ENCODE peak calls at places on chromosome 11, in nine cellular contexts. S is fibroblast of the aortic adventitia, I is nephron progenitor cell, H is prostate gland, U is tibial artery, P is suprapubic skin, J is body of pancreas, B is ovary, A is osteoblast. Z is an unnamed sample.

GRCh38 chr11:106327134-106327533 is 249.7 kb downstream of the AASDHPPT start:
- DNase-seq in S (no peak), I (no peak), H (no peak), U (no peak), P (no peak), J (no peak), B (no peak), A (no peak), Z (no peak)

GRCh38 chr11:17991799-17992433 is 20.9 kb downstream of the SERGEF start:
- DNase-seq in S (peak), I (peak), H (no peak), U (no peak), P (no peak), J (peak), B (no peak), A (no peak), Z (peak)

GRCh38 chr11:100849914-100850235 is 162.8 kb downstream of the ARHGAP42 start:
- DNase-seq in S (peak), I (no peak), H (no peak), U (no peak), P (no peak), J (no peak), B (no peak), A (no peak), Z (no peak)

GRCh38 chr11:45021692-45022130 is 71.0 kb upstream of the TP53I11 start:
- DNase-seq in S (peak), I (peak), H (no peak), U (peak), P (peak), J (peak), B (peak), A (peak), Z (peak)

GRCh38 chr11:78605296-78605695 is 30.6 kb upstream of the NARS2 start:
- DNase-seq in S (no peak), I (no peak), H (no peak), U (no peak), P (no peak), J (no peak), B (no peak), A (no peak), Z (no peak)

GRCh38 chr11:12235945-12236743 is 125.8 kb downstream of the MICAL2 start:
- DNase-seq in S (peak), I (no peak), H (peak), U (peak), P (no peak), J (peak), B (no peak), A (no peak), Z (no peak)

GRCh38 chr11:102220728-102221467 is 96.4 kb upstream of the BIRC3 start:
- DNase-seq in S (peak), I (no peak), H (no peak), U (no peak), P (no peak), J (no peak), B (no peak), A (peak), Z (no peak)

GRCh38 chr11:102111011-102111786 is 952 bp downstream of the YAP1 start:
- DNase-seq in S (peak), I (peak), H (peak), U (peak), P (peak), J (peak), B (peak), A (peak), Z (peak)

GRCh38 chr11:128711136-128711535 is 17.3 kb downstream of the FLI1 start:
- DNase-seq in S (peak), I (no peak), H (no peak), U (no peak), P (no peak), J (no peak), B (no peak), A (peak), Z (no peak)

GRCh38 chr11:86722041-86722440 is 49.6 kb upstream of the ME3 start:
- DNase-seq in S (peak), I (no peak), H (no peak), U (no peak), P (no peak), J (no peak), B (no peak), A (no peak), Z (no peak)

GRCh38 chr11:107691003-107691402 is 20.9 kb downstream of the SLN start:
- DNase-seq in S (peak), I (no peak), H (no peak), U (no peak), P (no peak), J (no peak), B (no peak), A (no peak), Z (no peak)

GRCh38 chr11:66259976-66260375 is 8.5 kb upstream of the RAB1B start:
- DNase-seq in S (no peak), I (no peak), H (no peak), U (no peak), P (no peak), J (no peak), B (no peak), A (no peak), Z (no peak)

GRCh38 chr11:81967242-81967641 is 766.4 kb downstream of the FAM181B start:
- DNase-seq in S (peak), I (no peak), H (no peak), U (no peak), P (no peak), J (no peak), B (no peak), A (no peak), Z (no peak)

GRCh38 chr11:57530215-57530595 is 349 bp downstream of the TIMM10 start:
- DNase-seq in S (no peak), I (no peak), H (no peak), U (no peak), P (no peak), J (no peak), B (no peak), A (no peak), Z (no peak)

GRCh38 chr11:47923667-47924066 is 56.7 kb upstream of the PTPRJ start:
- DNase-seq in S (peak), I (no peak), H (peak), U (peak), P (no peak), J (peak), B (no peak), A (peak), Z (no peak)

GRCh38 chr11:129728571-129728970 is 87.1 kb upstream of the TMEM45B start:
- DNase-seq in S (no peak), I (no peak), H (no peak), U (no peak), P (peak), J (peak), B (no peak), A (no peak), Z (no peak)

GRCh38 chr11:129724866-129725265 is 90.8 kb upstream of the TMEM45B start:
- DNase-seq in S (no peak), I (no peak), H (no peak), U (no peak), P (no peak), J (no peak), B (no peak), A (no peak), Z (no peak)

GRCh38 chr11:129723146-129723963 is 92.3 kb upstream of the TMEM45B start:
- DNase-seq in S (no peak), I (no peak), H (no peak), U (no peak), P (peak), J (no peak), B (no peak), A (no peak), Z (no peak)

GRCh38 chr11:129723964-129724291 is 91.7 kb upstream of the TMEM45B start:
- DNase-seq in S (no peak), I (no peak), H (no peak), U (no peak), P (no peak), J (no peak), B (no peak), A (no peak), Z (peak)

DNA sequence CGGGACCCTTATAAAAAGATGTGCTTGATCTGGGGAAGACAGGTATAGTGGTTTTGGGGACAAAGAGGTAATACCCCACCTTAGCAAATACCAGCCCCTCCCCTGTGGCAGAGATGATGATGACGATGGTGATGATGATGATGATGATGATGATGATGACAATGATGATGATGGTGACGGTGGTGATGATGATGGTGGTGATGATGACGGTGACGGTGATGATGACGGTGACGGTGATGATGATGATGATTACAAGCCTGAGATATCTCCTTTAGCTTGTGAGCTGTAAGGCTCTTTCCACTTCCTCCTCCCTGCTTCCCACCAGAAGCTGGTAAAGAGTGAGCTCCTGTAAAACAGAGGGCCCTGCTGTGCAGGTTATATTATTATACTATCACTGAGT is 89.5 kb upstream of the TMEM45B start:
- DNase-seq in S (no peak), I (no peak), H (no peak), U (no peak), P (peak), J (no peak), B (no peak), A (no peak), Z (no peak)
- TF ChIP-seq CTCF in S (no peak), I (no peak), H (no peak), U (no peak), P (no peak), J (no peak), B (no peak), A (no peak), Z (no peak)

DNA sequence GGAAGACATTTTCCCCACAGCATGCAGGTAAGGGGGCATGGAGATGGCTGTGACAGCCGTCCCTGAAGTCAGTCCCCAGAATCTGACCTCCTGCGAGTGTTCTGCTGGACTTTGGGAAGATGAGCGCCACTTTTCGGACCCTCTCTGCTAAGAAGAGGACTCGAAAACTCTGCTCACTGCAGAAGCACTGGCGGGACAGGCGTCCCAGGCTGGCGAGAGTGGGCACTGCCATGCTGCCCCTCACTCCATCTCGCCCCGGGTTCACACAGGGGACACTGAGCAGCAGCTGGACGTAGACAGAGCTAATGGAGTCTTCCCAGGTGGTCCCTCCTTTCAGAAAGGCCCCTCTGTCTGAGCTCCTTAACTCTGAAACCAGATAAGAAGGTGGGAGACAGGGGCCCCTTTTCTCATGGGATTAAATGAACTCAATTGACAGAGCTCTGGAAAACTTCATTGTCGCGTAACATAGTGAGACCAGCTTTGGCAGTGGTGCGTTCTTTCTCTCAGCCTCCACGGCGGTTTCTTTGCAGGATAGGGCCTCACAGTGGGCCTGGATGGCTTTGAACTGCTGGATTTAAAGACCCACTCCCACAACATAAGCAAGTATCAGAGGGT is 4.8 kb downstream of the ADAMTS8 start:
- DNase-seq in S (no peak), I (no peak), H (no peak), U (no peak), P (no peak), J (no peak), B (no peak), A (no peak), Z (no peak)
- TF ChIP-seq CTCF in S (no peak), I (no peak), H (no peak), U (no peak), P (no peak), J (no peak), B (no peak), A (no peak), Z (no peak)

GRCh38 chr11:36155770-36156485 is 133.3 kb downstream of the COMMD9 start:
- DNase-seq in S (peak), I (no peak), H (no peak), U (no peak), P (no peak), J (no peak), B (no peak), A (peak), Z (no peak)

GRCh38 chr11:36155301-36155700 is 133.9 kb downstream of the COMMD9 start:
- DNase-seq in S (no peak), I (no peak), H (no peak), U (no peak), P (no peak), J (no peak), B (peak), A (no peak), Z (no peak)

GRCh38 chr11:36151933-36152580 is 137.2 kb downstream of the COMMD9 start:
- DNase-seq in S (peak), I (no peak), H (no peak), U (no peak), P (no peak), J (no peak), B (no peak), A (peak), Z (no peak)

GRCh38 chr11:36150986-36151385 is 138.2 kb downstream of the COMMD9 start:
- DNase-seq in S (peak), I (no peak), H (no peak), U (no peak), P (no peak), J (no peak), B (no peak), A (peak), Z (no peak)

GRCh38 chr11:36153581-36153980 is 135.6 kb downstream of the COMMD9 start:
- DNase-seq in S (no peak), I (no peak), H (no peak), U (no peak), P (no peak), J (no peak), B (no peak), A (no peak), Z (no peak)
- TF ChIP-seq CTCF in S (no peak), I (no peak), H (no peak), U (no peak), P (no peak), J (no peak), B (no peak), A (no peak), Z (no peak)

GRCh38 chr11:84847842-84848241 is 779.3 kb downstream of the DLG2 start:
- DNase-seq in S (no peak), I (no peak), H (no peak), U (no peak), P (no peak), J (no peak), B (no peak), A (peak), Z (no peak)
- TF ChIP-seq CTCF in S (no peak), I (no peak), H (no peak), U (no peak), P (no peak), J (no peak), B (no peak), A (no peak), Z (no peak)

GRCh38 chr11:10770626-10771254 is 19.7 kb downstream of the CTR9 start:
- DNase-seq in S (peak), I (peak), H (no peak), U (peak), P (no peak), J (peak), B (no peak), A (no peak), Z (peak)
- TF ChIP-seq CTCF in S (peak), I (peak), H (peak), U (peak), P (peak), J (peak), B (no peak), A (peak), Z (peak)

DNA sequence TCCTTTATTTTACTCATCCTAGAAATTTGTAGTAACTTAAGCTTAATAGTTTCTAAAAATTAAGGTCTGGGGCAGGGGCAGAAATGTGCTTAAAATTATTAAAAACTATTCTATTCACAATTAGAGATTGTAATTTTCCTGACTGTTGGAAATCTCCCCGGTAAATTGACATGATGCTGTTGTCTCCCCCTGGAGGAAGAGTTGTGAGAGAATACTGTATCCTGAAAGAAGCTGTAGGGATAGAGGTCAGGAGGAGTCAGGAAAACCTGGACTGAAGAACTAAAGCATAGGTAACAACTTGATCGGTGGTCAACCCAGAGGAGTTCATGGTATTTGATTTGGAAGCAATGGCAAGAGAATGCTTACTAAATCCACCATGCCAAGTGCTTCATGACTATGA is 16.2 kb upstream of the ESAM start:
- DNase-seq in S (no peak), I (no peak), H (no peak), U (no peak), P (no peak), J (no peak), B (no peak), A (no peak), Z (no peak)
- TF ChIP-seq CTCF in S (peak), I (no peak), H (no peak), U (no peak), P (no peak), J (no peak), B (no peak), A (peak), Z (peak)

DNA sequence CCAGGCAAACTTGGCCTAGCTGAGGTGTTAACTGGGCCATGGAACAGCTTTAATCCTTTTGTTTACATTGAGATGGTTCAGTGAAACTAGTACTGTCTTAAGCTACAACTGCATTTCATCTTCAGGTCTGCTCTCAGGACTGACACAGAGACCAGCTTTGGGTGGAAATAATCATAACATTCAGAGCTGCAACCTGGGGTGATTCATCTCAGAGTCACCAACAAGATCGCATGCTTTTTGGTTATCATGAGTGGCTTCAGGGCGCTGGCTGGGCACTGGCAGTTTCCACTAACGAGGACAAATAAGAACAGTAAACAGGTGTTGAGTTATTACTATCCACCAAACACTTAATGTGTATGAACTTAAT is 60.9 kb upstream of the PAX6 start:
- DNase-seq in S (no peak), I (no peak), H (no peak), U (no peak), P (no peak), J (no peak), B (no peak), A (no peak), Z (no peak)
- TF ChIP-seq CTCF in S (no peak), I (no peak), H (no peak), U (no peak), P (no peak), J (no peak), B (no peak), A (no peak), Z (no peak)

DNA sequence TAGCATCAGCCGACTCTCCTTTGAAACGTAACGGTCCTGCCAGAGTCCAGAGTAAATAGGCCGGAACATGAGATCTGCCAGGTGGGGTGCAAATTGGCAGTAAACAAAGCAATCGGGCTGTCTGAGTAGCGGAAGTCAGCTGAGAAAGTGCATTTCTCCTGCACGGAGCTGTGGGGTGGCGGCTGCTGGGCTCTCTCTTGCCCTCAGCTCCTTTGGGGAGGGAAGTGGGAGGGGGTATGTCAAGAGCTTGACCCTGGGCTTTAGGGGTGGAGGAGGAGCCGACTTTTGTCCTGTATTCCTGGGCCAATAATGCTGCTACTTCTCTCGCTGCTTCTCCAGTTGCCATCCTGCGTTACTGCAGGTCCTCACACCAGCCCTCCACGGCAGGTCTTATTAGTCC is 11.6 kb downstream of the GRIK4 start:
- DNase-seq in S (no peak), I (peak), H (peak), U (no peak), P (no peak), J (no peak), B (peak), A (no peak), Z (no peak)
- TF ChIP-seq CTCF in S (no peak), I (no peak), H (no peak), U (no peak), P (no peak), J (no peak), B (no peak), A (no peak), Z (no peak)

GRCh38 chr11:119623682-119624081 is 105.3 kb downstream of the NECTIN1 start:
- DNase-seq in S (no peak), I (no peak), H (no peak), U (no peak), P (no peak), J (no peak), B (no peak), A (no peak), Z (no peak)

GRCh38 chr11:119626197-119626909 is 102.6 kb downstream of the NECTIN1 start:
- DNase-seq in S (no peak), I (peak), H (no peak), U (no peak), P (no peak), J (no peak), B (no peak), A (peak), Z (no peak)

GRCh38 chr11:119625206-119625988 is 103.6 kb downstream of the NECTIN1 start:
- DNase-seq in S (peak), I (no peak), H (no peak), U (no peak), P (no peak), J (no peak), B (no peak), A (no peak), Z (no peak)

GRCh38 chr11:119622454-119623143 is 106.4 kb downstream of the NECTIN1 start:
- DNase-seq in S (no peak), I (no peak), H (no peak), U (no peak), P (no peak), J (no peak), B (no peak), A (no peak), Z (no peak)

GRCh38 chr11:119624102-119624615 is 104.8 kb downstream of the NECTIN1 start:
- DNase-seq in S (no peak), I (peak), H (no peak), U (no peak), P (no peak), J (no peak), B (no peak), A (peak), Z (peak)
- TF ChIP-seq CTCF in S (peak), I (peak), H (no peak), U (no peak), P (no peak), J (peak), B (no peak), A (peak), Z (peak)

GRCh38 chr11:73366953-73367352 is 9.2 kb upstream of the RELT start:
- DNase-seq in S (no peak), I (no peak), H (no peak), U (no peak), P (no peak), J (no peak), B (no peak), A (no peak), Z (no peak)
- TF ChIP-seq CTCF in S (no peak), I (no peak), H (no peak), U (no peak), P (no peak), J (no peak), B (no peak), A (no peak), Z (no peak)